ENCODE peak calls at places on chromosomes 13 and 19, in four cellular contexts. D is NCI-H1417, U is Peyer's patch, E is brain pericyte. G is an unnamed sample.

GRCh38 chr19:53809518-53810186 is 14.5 kb downstream of the NLRP12 start:
- DNase-seq in E (no peak), U (no peak), D (no peak), G (no peak)

GRCh38 chr19:45814166-45814780 is 835 bp downstream of the RSPH6A start:
- DNase-seq in U (no peak), D (no peak), E (no peak), G (no peak)

GRCh38 chr13:83221256-83221655 is 661.0 kb downstream of the SLITRK1 start:
- DNase-seq in U (no peak), D (no peak), E (no peak), G (no peak)

GRCh38 chr13:48315981-48316380 is 12.4 kb downstream of the RB1 start:
- DNase-seq in D (no peak), U (no peak), E (no peak), G (no peak)

GRCh38 chr13:113273856-113274590 is 23.0 kb upstream of the LAMP1 start:
- DNase-seq in D (no peak), E (no peak), U (no peak), G (no peak)

GRCh38 chr13:44146162-44146561 is 227.5 kb upstream of the SERP2 start:
- DNase-seq in D (no peak), U (no peak), E (no peak), G (no peak)

GRCh38 chr19:17441241-17442135 is 7.0 kb downstream of the TMEM221 start:
- DNase-seq in E (no peak), U (no peak), D (no peak), G (no peak)

GRCh38 chr13:69604698-69605097 is 502.9 kb upstream of the ATXN8OS start:
- DNase-seq in U (no peak), D (no peak), E (no peak), G (no peak)

GRCh38 chr13:44243198-44243852 is 130.3 kb upstream of the SERP2 start:
- DNase-seq in E (no peak), U (peak; percentile 60), D (peak; percentile 72), G (peak; percentile 28)

GRCh38 chr19:35773020-35773809 is 2.1 kb upstream of the ARHGAP33 start:
- DNase-seq in E (no peak), U (no peak), D (no peak), G (no peak)

G was measured in iPS DF 19.7.